ENCODE peak calls at places on chromosomes 11 and 22, in six cellular contexts. A is AG10803; W is MM.1S; Z is CD8-positive, alpha-beta T cell; S is A549; O is progenitor cell of endocrine pancreas. F is an unnamed sample.
A peak's percentile ranks its signal among the peaks of the same experiment; 100 is the strongest.

GRCh38 chr22:41314821-41315220 is 13.5 kb downstream of the ZC3H7B start:
- DNase-seq in A (no peak), W (no peak), Z (no peak), S (no peak), O (no peak), F (no peak)

GRCh38 chr11:45722144-45722543 is 56.7 kb upstream of the CHST1 start:
- DNase-seq in A (no peak), W (no peak), Z (no peak), S (no peak), O (no peak), F (no peak)

GRCh38 chr11:8025816-8026215 is 38.7 kb downstream of the EIF3F start:
- DNase-seq in A (peak; percentile 80), W (no peak), Z (no peak), S (no peak), O (no peak), F (no peak)

GRCh38 chr22:22813126-22814075 is 74.2 kb upstream of the IGLL5 start:
- DNase-seq in A (no peak), W (no peak), Z (no peak), S (no peak), O (no peak), F (no peak)

GRCh38 chr11:9776203-9776602 is 112.3 kb downstream of the SWAP70 start:
- DNase-seq in A (no peak), W (no peak), Z (no peak), S (no peak), O (no peak), F (no peak)

GRCh38 chr11:12963789-12964536 is 45.2 kb upstream of the RASSF10 start:
- DNase-seq in A (peak; percentile 49), W (peak; percentile 60), Z (peak; percentile 23), S (peak; percentile 91), O (peak; percentile 72), F (peak; percentile 42)

GRCh38 chr11:100978442-100978841 is 151.2 kb downstream of the PGR start:
- DNase-seq in A (no peak), W (no peak), Z (no peak), S (no peak), O (no peak), F (no peak)

GRCh38 chr11:36513965-36514364 is 3.9 kb upstream of the TRAF6 start:
- DNase-seq in A (no peak), W (no peak), Z (no peak), S (no peak), O (no peak), F (no peak)

GRCh38 chr11:34358666-34359547 is 1.1 kb upstream of the ABTB2 start:
- DNase-seq in A (peak; percentile 73), W (peak; percentile 84), Z (peak; percentile 65), S (peak; percentile 82), O (peak; percentile 50), F (peak; percentile 65)

GRCh38 chr11:35344990-35345655 is 74.2 kb downstream of the SLC1A2 start:
- DNase-seq in A (no peak), W (no peak), Z (no peak), S (no peak), O (no peak), F (no peak)

GRCh38 chr11:66957971-66958231 is 282 bp downstream of the PC start:
- DNase-seq in A (no peak), W (no peak), Z (no peak), S (no peak), O (no peak), F (no peak)

GRCh38 chr11:12274558-12275197 is 102.7 kb upstream of the PARVA start:
- DNase-seq in A (no peak), W (no peak), Z (no peak), S (no peak), O (no peak), F (no peak)

GRCh38 chr11:78370406-78371172 is 47.0 kb downstream of the GAB2 start:
- DNase-seq in A (peak; percentile 26), W (no peak), Z (no peak), S (no peak), O (no peak), F (no peak)

GRCh38 chr11:116166788-116167465 is 605.9 kb downstream of the BUD13 start:
- DNase-seq in A (no peak), W (no peak), Z (no peak), S (no peak), O (no peak), F (no peak)

GRCh38 chr11:73143126-73143838 is 1.2 kb upstream of the FCHSD2 start:
- DNase-seq in A (no peak), W (peak; percentile 45), Z (no peak), S (no peak), O (no peak), F (no peak)

GRCh38 chr11:73141031-73141308 is 1.1 kb downstream of the FCHSD2 start:
- DNase-seq in A (no peak), W (no peak), Z (no peak), S (peak; percentile 29), O (no peak), F (no peak)

GRCh38 chr11:73142128-73142377 is at the start of gene FCHSD2:
- DNase-seq in A (no peak), W (no peak), Z (no peak), S (no peak), O (no peak), F (no peak)

GRCh38 chr11:73140213-73141030 is 1.7 kb downstream of the FCHSD2 start:
- DNase-seq in A (peak; percentile 29), W (peak; percentile 68), Z (no peak), S (peak; percentile 56), O (no peak), F (no peak)

DNA sequence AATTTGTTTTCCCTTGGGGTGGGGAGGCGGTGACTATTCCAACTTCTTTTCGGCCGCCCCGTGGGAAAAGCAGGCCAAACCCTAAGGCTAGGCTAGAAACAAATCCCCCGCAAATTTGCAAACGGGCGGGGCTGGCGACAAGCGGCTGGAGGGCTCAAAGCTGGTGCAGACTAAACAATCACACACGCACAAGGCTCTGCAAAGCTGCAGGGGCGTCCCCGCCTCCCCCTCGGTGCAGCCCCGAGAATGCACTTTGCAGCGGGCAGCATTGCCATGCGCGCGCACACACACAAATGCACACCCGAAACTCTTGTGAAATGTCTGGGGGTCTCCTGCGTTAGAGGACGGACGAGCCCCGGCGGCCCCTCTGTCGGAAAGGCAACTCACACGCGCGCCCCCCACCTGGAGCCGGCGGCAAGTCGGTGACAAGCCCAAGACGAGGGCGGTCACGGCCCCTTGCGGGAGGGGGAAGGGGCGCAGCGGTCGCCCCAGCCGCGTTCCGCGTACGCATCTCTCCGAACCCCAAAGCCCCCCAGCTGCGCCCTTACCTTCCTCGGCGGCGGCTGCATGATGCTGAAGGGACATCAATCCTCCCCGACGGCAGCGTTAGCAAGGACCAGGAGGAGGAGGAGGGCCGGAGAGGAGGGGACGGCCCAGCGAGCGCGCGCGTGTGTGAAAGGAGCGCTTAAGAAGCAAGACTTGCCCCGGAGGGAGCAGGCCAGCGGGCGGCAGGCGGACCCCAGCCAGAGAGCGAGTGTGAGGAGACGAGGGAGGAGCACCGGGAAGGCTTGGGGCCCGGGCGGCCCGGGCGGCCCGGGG is 600 bp downstream of the FCHSD2 start:
- DNase-seq in A (peak; percentile 67), W (peak; percentile 79), Z (peak; percentile 49), S (peak; percentile 56), O (peak; percentile 61), F (peak; percentile 56)
- TF ChIP-seq CTCF in A (no peak), W (no peak), Z (no peak), S (no peak), O (no peak), F (no peak)

GRCh38 chr11:16356057-16356750 is at the start of gene SOX6:
- DNase-seq in A (peak; percentile 6), W (no peak), Z (no peak), S (no peak), O (peak; percentile 11), F (no peak)
- TF ChIP-seq CTCF in A (no peak), W (no peak), Z (no peak), S (no peak), O (no peak), F (no peak)

GRCh38 chr11:73331138-73331916 is 23.3 kb downstream of the ARHGEF17 start:
- DNase-seq in A (no peak), W (no peak), Z (no peak), S (no peak), O (peak; percentile 75), F (no peak)

GRCh38 chr11:73327812-73328364 is 19.8 kb downstream of the ARHGEF17 start:
- DNase-seq in A (no peak), W (no peak), Z (no peak), S (no peak), O (no peak), F (no peak)

GRCh38 chr11:73333626-73334199 is 25.6 kb downstream of the ARHGEF17 start:
- DNase-seq in A (no peak), W (no peak), Z (no peak), S (no peak), O (no peak), F (no peak)

GRCh38 chr11:73333173-73333572 is 25.1 kb downstream of the ARHGEF17 start:
- DNase-seq in A (no peak), W (no peak), Z (no peak), S (no peak), O (no peak), F (no peak)

GRCh38 chr11:73330569-73331093 is 22.6 kb downstream of the ARHGEF17 start:
- DNase-seq in A (no peak), W (no peak), Z (no peak), S (peak; percentile 63), O (no peak), F (no peak)
- TF ChIP-seq CTCF in A (peak; percentile 61), W (no peak), Z (no peak), S (no peak), O (peak; percentile 46), F (no peak)

GRCh38 chr22:35734517-35734827 is 16.8 kb downstream of the APOL5 start:
- DNase-seq in A (no peak), W (no peak), Z (no peak), S (no peak), O (no peak), F (no peak)

GRCh38 chr22:35732116-35732515 is 14.4 kb downstream of the APOL5 start:
- DNase-seq in A (no peak), W (no peak), Z (no peak), S (no peak), O (no peak), F (no peak)

GRCh38 chr22:35735622-35736021 is 17.9 kb downstream of the APOL5 start:
- DNase-seq in A (no peak), W (no peak), Z (no peak), S (no peak), O (no peak), F (no peak)

GRCh38 chr22:35733036-35733435 is 15.4 kb downstream of the APOL5 start:
- DNase-seq in A (no peak), W (no peak), Z (no peak), S (no peak), O (no peak), F (no peak)

GRCh38 chr22:35733742-35734516 is 16.3 kb downstream of the APOL5 start:
- DNase-seq in A (peak; percentile 27), W (no peak), Z (no peak), S (no peak), O (no peak), F (no peak)
- TF ChIP-seq CTCF in A (no peak), W (no peak), Z (no peak), S (no peak), O (no peak), F (no peak)

GRCh38 chr11:107102692-107103463 is 84.6 kb upstream of the GUCY1A2 start:
- DNase-seq in A (no peak), W (no peak), Z (no peak), S (no peak), O (no peak), F (no peak)
- TF ChIP-seq CTCF in A (no peak), W (no peak), Z (no peak), S (no peak), O (no peak), F (no peak)

F was measured in natural killer cell.